ENCODE peak calls at places on chromosomes 6 and 20, in nine cellular contexts. U is fibroblast of pulmonary artery, R is choroid plexus epithelial cell, O is RWPE1, F is heart left ventricle, M is GM20000, E is body of pancreas, A is brain microvascular endothelial cell, N is stomach. L is an unnamed sample.

GRCh38 chr6:108321253-108321740 is 26.4 kb downstream of the AFG1L start:
- DNase-seq in A (no peak), U (peak), M (no peak), F (no peak), O (no peak), E (no peak), R (peak), N (no peak), L (no peak)

GRCh38 chr6:170150590-170150945 is 140.3 kb downstream of the DLL1 start:
- DNase-seq in A (no peak), U (peak), N (no peak), O (no peak), M (no peak), R (no peak), E (no peak), F (no peak), L (no peak)

GRCh38 chr20:3166338-3166912 is 6.8 kb upstream of the FASTKD5 start:
- DNase-seq in A (no peak), O (no peak), R (no peak), M (no peak), E (peak), U (no peak), F (no peak), N (no peak), L (no peak)

GRCh38 chr20:48124181-48124782 is 339.0 kb upstream of the SULF2 start:
- DNase-seq in A (no peak), N (no peak), R (no peak), O (no peak), U (no peak), M (no peak), F (no peak), E (no peak), L (no peak)

GRCh38 chr6:23154159-23154558 is 584.8 kb downstream of the HDGFL1 start:
- DNase-seq in O (no peak), A (no peak), N (no peak), M (no peak), F (no peak), R (no peak), E (no peak), U (no peak), L (no peak)

GRCh38 chr6:165439928-165440554 is 130.6 kb upstream of the C6orf118 start:
- DNase-seq in R (peak), F (no peak), M (peak), O (peak), U (peak), N (no peak), A (no peak), E (no peak), L (peak)

GRCh38 chr6:89928604-89929003 is 34.3 kb downstream of the GJA10 start:
- DNase-seq in A (no peak), E (no peak), M (no peak), N (no peak), R (peak), F (no peak), O (no peak), U (peak), L (no peak)

GRCh38 chr6:20769651-20770050 is 235.4 kb downstream of the CDKAL1 start:
- DNase-seq in A (no peak), F (no peak), E (no peak), M (no peak), O (no peak), U (no peak), R (no peak), N (no peak), L (peak)

GRCh38 chr20:3563548-3564177 is 92.8 kb downstream of the ATRN start:
- DNase-seq in O (peak), A (peak), N (no peak), U (peak), M (peak), R (peak), E (no peak), F (no peak), L (peak)

GRCh38 chr6:131060311-131060710 is 2.7 kb downstream of the EPB41L2 start:
- DNase-seq in U (no peak), O (no peak), M (no peak), F (no peak), A (no peak), N (no peak), R (peak), E (no peak), L (no peak)

GRCh38 chr6:78701407-78701806 is 165.9 kb upstream of the IRAK1BP1 start:
- DNase-seq in R (peak), A (peak), O (peak), E (no peak), N (no peak), M (no peak), U (peak), F (no peak), L (no peak)

GRCh38 chr6:5582758-5583157 is 321.4 kb downstream of the FARS2 start:
- DNase-seq in A (no peak), E (no peak), R (peak), F (no peak), O (no peak), U (no peak), N (no peak), M (no peak), L (peak)

GRCh38 chr6:36319436-36319762 is 17.3 kb downstream of the BNIP5 start:
- DNase-seq in N (no peak), M (no peak), E (no peak), U (no peak), R (no peak), O (no peak), A (no peak), F (no peak), L (no peak)

GRCh38 chr6:47360388-47360787 is 50.7 kb upstream of the TNFRSF21 start:
- DNase-seq in N (no peak), A (no peak), E (no peak), F (no peak), U (no peak), R (no peak), O (no peak), M (peak), L (no peak)

GRCh38 chr20:58716476-58717277 is 24.1 kb downstream of the NPEPL1 start:
- DNase-seq in A (no peak), E (peak), O (no peak), N (peak), F (peak), R (no peak), U (no peak), M (no peak), L (no peak)

GRCh38 chr6:41474213-41474933 is 71.8 kb upstream of the FOXP4 start:
- DNase-seq in U (no peak), M (no peak), N (no peak), O (no peak), F (no peak), R (no peak), A (no peak), E (no peak), L (no peak)

GRCh38 chr6:144265061-144265357 is 20.1 kb upstream of the UTRN start:
- DNase-seq in O (no peak), E (peak), A (peak), N (no peak), F (no peak), R (peak), U (peak), M (no peak), L (peak)

GRCh38 chr6:144264270-144265060 is 20.7 kb upstream of the UTRN start:
- DNase-seq in M (no peak), A (peak), N (no peak), U (peak), O (peak), R (peak), E (peak), F (no peak), L (peak)

GRCh38 chr6:144265390-144265789 is 19.7 kb upstream of the UTRN start:
- DNase-seq in O (peak), R (peak), F (no peak), A (peak), U (peak), N (no peak), M (peak), E (no peak), L (peak)

GRCh38 chr6:144263786-144264185 is 21.3 kb upstream of the UTRN start:
- DNase-seq in N (no peak), E (no peak), A (peak), F (no peak), O (no peak), R (peak), U (no peak), M (no peak), L (no peak)

DNA sequence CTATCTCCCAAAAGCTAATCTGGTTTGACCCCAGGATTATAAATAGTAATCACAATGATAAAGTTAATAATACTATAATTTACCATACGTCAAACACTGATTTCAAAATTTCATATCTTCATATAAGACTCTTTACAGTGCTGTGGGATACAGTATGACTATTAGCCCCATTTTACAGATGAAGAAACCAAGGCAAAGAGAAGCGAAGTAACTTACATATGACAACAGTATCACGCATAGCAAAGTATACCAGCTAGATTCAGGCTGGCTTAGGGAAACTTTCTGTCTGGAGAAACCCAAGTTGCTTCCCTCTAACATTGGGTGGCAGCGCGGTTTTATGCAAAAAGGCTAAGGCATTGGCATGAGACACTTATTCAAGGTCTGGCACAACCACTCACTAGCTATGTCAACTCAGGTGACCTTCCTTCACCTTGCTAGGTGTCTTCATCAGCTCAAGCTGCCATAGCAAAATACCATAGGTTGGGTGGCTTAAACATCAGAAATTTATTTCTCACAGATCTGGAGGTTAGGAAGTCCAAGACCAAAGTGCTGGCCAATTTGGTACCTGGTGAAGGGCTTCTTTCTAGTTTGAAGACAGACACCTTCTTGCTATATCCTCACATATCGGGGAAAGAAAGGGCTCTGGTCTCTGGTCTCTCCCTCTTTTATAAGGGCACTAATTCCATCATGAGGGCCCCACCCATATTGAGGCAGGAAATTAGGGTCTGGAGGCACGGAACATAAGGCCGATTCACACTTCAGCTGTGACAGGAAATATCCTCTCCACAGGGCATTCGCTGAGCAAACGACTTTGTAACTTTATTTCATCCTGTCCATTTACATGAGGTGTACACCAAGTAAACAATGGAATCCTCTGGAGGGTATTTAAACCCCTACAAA is 22.4 kb upstream of the UTRN start:
- DNase-seq in E (no peak), O (no peak), N (no peak), M (no peak), F (no peak), A (no peak), U (no peak), R (no peak), L (peak)
- TF ChIP-seq CTCF in E (no peak), O (no peak), N (no peak), M (no peak), F (no peak), A (no peak), U (no peak), R (no peak), L (no peak)

GRCh38 chr6:160032538-160032937 is 63.7 kb downstream of the IGF2R start:
- DNase-seq in E (no peak), A (no peak), F (no peak), R (no peak), M (no peak), N (no peak), U (no peak), O (no peak), L (no peak)
- TF ChIP-seq CTCF in E (no peak), A (no peak), F (no peak), R (no peak), M (no peak), N (no peak), U (no peak), O (no peak), L (no peak)

DNA sequence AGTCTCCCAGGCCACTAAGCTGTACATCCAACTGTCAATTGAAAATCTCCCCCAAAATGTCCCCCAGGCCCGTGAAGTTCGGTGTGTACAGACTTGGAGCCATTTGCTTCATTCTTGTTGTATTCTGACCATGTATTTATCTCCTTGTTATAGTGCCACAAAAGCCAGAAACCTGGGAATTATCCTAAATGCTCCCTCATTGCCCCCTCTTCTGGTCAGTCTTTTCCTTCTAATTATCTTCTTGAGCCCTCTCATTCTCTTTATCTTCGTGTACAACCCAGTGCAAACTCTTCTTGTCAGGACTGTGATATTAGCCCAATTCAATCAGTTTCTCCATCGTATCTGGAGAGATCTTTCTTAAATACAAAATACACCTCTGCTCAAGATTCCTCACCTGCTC is 64.7 kb downstream of the RFX6 start:
- DNase-seq in M (no peak), O (no peak), N (no peak), E (no peak), R (no peak), F (no peak), A (no peak), U (no peak), L (no peak)
- TF ChIP-seq CTCF in M (no peak), O (no peak), N (no peak), E (no peak), R (no peak), F (no peak), A (peak), U (no peak), L (no peak)

GRCh38 chr6:151448623-151449022 is 3.3 kb downstream of the RMND1 start:
- DNase-seq in E (no peak), M (no peak), U (no peak), N (no peak), A (no peak), F (no peak), R (no peak), O (no peak), L (peak)
- TF ChIP-seq CTCF in E (no peak), M (no peak), U (peak), N (no peak), A (peak), F (no peak), R (peak), O (no peak), L (peak)

GRCh38 chr20:57435498-57436222 is 44.5 kb downstream of the RBM38 start:
- DNase-seq in R (peak), A (peak), O (peak), N (peak), F (peak), M (peak), U (no peak), E (peak), L (peak)
- TF ChIP-seq CTCF in R (no peak), A (no peak), O (no peak), N (no peak), F (no peak), M (peak), U (no peak), E (no peak), L (no peak)

GRCh38 chr20:20860078-20860806 is 147.8 kb upstream of the RALGAPA2 start:
- DNase-seq in A (peak), N (peak), M (peak), R (peak), O (peak), E (peak), U (peak), F (peak), L (peak)
- TF ChIP-seq CTCF in A (peak), N (peak), M (peak), R (peak), O (peak), E (peak), U (peak), F (peak), L (peak)

GRCh38 chr20:24619212-24619611 is 149.8 kb downstream of the SYNDIG1 start:
- DNase-seq in N (no peak), A (no peak), R (peak), U (no peak), O (no peak), F (no peak), M (no peak), E (no peak), L (no peak)
- TF ChIP-seq CTCF in N (no peak), A (no peak), R (no peak), U (no peak), O (no peak), F (no peak), M (no peak), E (no peak), L (no peak)